ENCODE peak calls at places on chromosomes 13 and 19, in seven cellular contexts. One of them, this sample, is unnamed.

GRCh38 chr13:27728271-27728670 is 64.0 kb upstream of the GSX1 start:
- DNase-seq in EL: no peak
- DNase-seq in neural crest cell: peak
- DNase-seq in psoas muscle: no peak
- DNase-seq in cardiac fibroblast: no peak
- DNase-seq in DMS53: peak
- DNase-seq in HAP-1: peak
- DNase-seq in this sample: no peak

GRCh38 chr13:66886248-66886647 is 343.9 kb downstream of the PCDH9 start:
- DNase-seq in EL: no peak
- DNase-seq in neural crest cell: no peak
- DNase-seq in psoas muscle: no peak
- DNase-seq in cardiac fibroblast: no peak
- DNase-seq in DMS53: no peak
- DNase-seq in HAP-1: no peak
- DNase-seq in this sample: no peak

GRCh38 chr13:36919833-36920611 is at the start of gene SMAD9:
- DNase-seq in EL: peak
- DNase-seq in neural crest cell: peak
- DNase-seq in psoas muscle: peak
- DNase-seq in cardiac fibroblast: peak
- DNase-seq in DMS53: peak
- DNase-seq in HAP-1: peak
- DNase-seq in this sample: no peak

GRCh38 chr19:19568802-19569756 is 31.0 kb downstream of the CILP2 start:
- DNase-seq in EL: peak
- DNase-seq in neural crest cell: no peak
- DNase-seq in psoas muscle: no peak
- DNase-seq in cardiac fibroblast: peak
- DNase-seq in DMS53: no peak
- DNase-seq in HAP-1: no peak
- DNase-seq in this sample: peak

GRCh38 chr13:109744512-109745051 is 41.8 kb downstream of the IRS2 start:
- DNase-seq in EL: peak
- DNase-seq in neural crest cell: no peak
- DNase-seq in psoas muscle: peak
- DNase-seq in cardiac fibroblast: peak
- DNase-seq in DMS53: peak
- DNase-seq in HAP-1: no peak
- DNase-seq in this sample: peak

GRCh38 chr13:52652980-52653303 is 306 bp downstream of the SUGT1 start:
- DNase-seq in EL: no peak
- DNase-seq in neural crest cell: no peak
- DNase-seq in psoas muscle: no peak
- DNase-seq in cardiac fibroblast: no peak
- DNase-seq in DMS53: no peak
- DNase-seq in HAP-1: no peak
- DNase-seq in this sample: no peak

GRCh38 chr19:4502282-4503223 is 15.7 kb downstream of the PLIN4 start:
- DNase-seq in EL: no peak
- DNase-seq in neural crest cell: no peak
- DNase-seq in psoas muscle: no peak
- DNase-seq in cardiac fibroblast: no peak
- DNase-seq in DMS53: no peak
- DNase-seq in HAP-1: no peak
- DNase-seq in this sample: no peak

GRCh38 chr19:15154002-15154612 is 46.7 kb downstream of the NOTCH3 start:
- DNase-seq in EL: peak
- DNase-seq in neural crest cell: peak
- DNase-seq in psoas muscle: no peak
- DNase-seq in cardiac fibroblast: peak
- DNase-seq in DMS53: peak
- DNase-seq in HAP-1: peak
- DNase-seq in this sample: peak

GRCh38 chr19:50910722-50911121 is 473 bp downstream of the KLK4 start:
- DNase-seq in EL: no peak
- DNase-seq in neural crest cell: no peak
- DNase-seq in psoas muscle: no peak
- DNase-seq in cardiac fibroblast: no peak
- DNase-seq in DMS53: no peak
- DNase-seq in HAP-1: no peak
- DNase-seq in this sample: no peak

GRCh38 chr19:50922316-50922853 is 11.2 kb upstream of the KLK4 start:
- DNase-seq in EL: peak
- DNase-seq in neural crest cell: peak
- DNase-seq in psoas muscle: peak
- DNase-seq in cardiac fibroblast: peak
- DNase-seq in DMS53: peak
- DNase-seq in HAP-1: peak
- DNase-seq in this sample: peak

GRCh38 chr19:53103141-53103902 is at the start of gene ZNF160:
- DNase-seq in EL: peak
- DNase-seq in neural crest cell: peak
- DNase-seq in psoas muscle: peak
- DNase-seq in cardiac fibroblast: peak
- DNase-seq in DMS53: peak
- DNase-seq in HAP-1: peak
- DNase-seq in this sample: peak

GRCh38 chr19:48963371-48964204 is 1.5 kb upstream of the FTL start:
- DNase-seq in EL: peak
- DNase-seq in neural crest cell: peak
- DNase-seq in psoas muscle: peak
- DNase-seq in cardiac fibroblast: peak
- DNase-seq in DMS53: peak
- DNase-seq in HAP-1: peak
- DNase-seq in this sample: peak

GRCh38 chr19:11265785-11266236 is 3.5 kb upstream of the DOCK6 start:
- DNase-seq in EL: no peak
- DNase-seq in neural crest cell: no peak
- DNase-seq in psoas muscle: no peak
- DNase-seq in cardiac fibroblast: no peak
- DNase-seq in DMS53: peak
- DNase-seq in HAP-1: no peak
- DNase-seq in this sample: peak

GRCh38 chr19:3509566-3509989 is 3.5 kb downstream of the FZR1 start:
- DNase-seq in EL: peak
- DNase-seq in neural crest cell: no peak
- DNase-seq in psoas muscle: no peak
- DNase-seq in cardiac fibroblast: no peak
- DNase-seq in DMS53: no peak
- DNase-seq in HAP-1: no peak
- DNase-seq in this sample: no peak

GRCh38 chr19:6752257-6753177 is 13.0 kb downstream of the TRIP10 start:
- DNase-seq in EL: no peak
- DNase-seq in neural crest cell: no peak
- DNase-seq in psoas muscle: no peak
- DNase-seq in cardiac fibroblast: no peak
- DNase-seq in DMS53: no peak
- DNase-seq in HAP-1: peak
- DNase-seq in this sample: no peak

GRCh38 chr13:100550433-100550832 is 38.2 kb downstream of the GGACT start:
- DNase-seq in EL: peak
- DNase-seq in neural crest cell: peak
- DNase-seq in psoas muscle: peak
- DNase-seq in cardiac fibroblast: peak
- DNase-seq in DMS53: no peak
- DNase-seq in HAP-1: no peak
- DNase-seq in this sample: no peak

GRCh38 chr13:95524270-95524901 is 28.1 kb upstream of the CLDN10 start:
- DNase-seq in EL: no peak
- DNase-seq in neural crest cell: no peak
- DNase-seq in psoas muscle: no peak
- DNase-seq in cardiac fibroblast: peak
- DNase-seq in DMS53: no peak
- DNase-seq in HAP-1: no peak
- DNase-seq in this sample: no peak

GRCh38 chr13:50726164-50726563 is 117.3 kb downstream of the DLEU7 start:
- DNase-seq in EL: no peak
- DNase-seq in neural crest cell: no peak
- DNase-seq in psoas muscle: no peak
- DNase-seq in cardiac fibroblast: no peak
- DNase-seq in DMS53: no peak
- DNase-seq in HAP-1: no peak
- DNase-seq in this sample: no peak

GRCh38 chr19:29287061-29287460 is 74.1 kb upstream of the UQCRFS1 start:
- DNase-seq in EL: no peak
- DNase-seq in neural crest cell: no peak
- DNase-seq in psoas muscle: no peak
- DNase-seq in cardiac fibroblast: no peak
- DNase-seq in DMS53: no peak
- DNase-seq in HAP-1: no peak
- DNase-seq in this sample: no peak

GRCh38 chr19:49272204-49272603 is 52.8 kb downstream of the SLC6A16 start:
- DNase-seq in EL: peak
- DNase-seq in neural crest cell: no peak
- DNase-seq in psoas muscle: no peak
- DNase-seq in cardiac fibroblast: peak
- DNase-seq in DMS53: no peak
- DNase-seq in HAP-1: no peak
- DNase-seq in this sample: no peak

GRCh38 chr13:86870388-86870966 is 800.7 kb upstream of the SLITRK5 start:
- DNase-seq in EL: no peak
- DNase-seq in neural crest cell: no peak
- DNase-seq in psoas muscle: no peak
- DNase-seq in cardiac fibroblast: peak
- DNase-seq in DMS53: peak
- DNase-seq in HAP-1: no peak
- DNase-seq in this sample: no peak

GRCh38 chr19:17881701-17882100 is 10.0 kb downstream of the SLC5A5 start:
- DNase-seq in EL: no peak
- DNase-seq in neural crest cell: no peak
- DNase-seq in psoas muscle: no peak
- DNase-seq in cardiac fibroblast: no peak
- DNase-seq in DMS53: no peak
- DNase-seq in HAP-1: no peak
- DNase-seq in this sample: no peak

GRCh38 chr13:110329258-110329657 is 22.2 kb downstream of the COL4A2 start:
- DNase-seq in EL: no peak
- DNase-seq in neural crest cell: no peak
- DNase-seq in psoas muscle: no peak
- DNase-seq in cardiac fibroblast: no peak
- DNase-seq in DMS53: no peak
- DNase-seq in HAP-1: no peak
- DNase-seq in this sample: no peak

GRCh38 chr19:14762111-14762510 is 16.2 kb downstream of the ADGRE2 start:
- DNase-seq in EL: no peak
- DNase-seq in neural crest cell: no peak
- DNase-seq in psoas muscle: no peak
- DNase-seq in cardiac fibroblast: no peak
- DNase-seq in DMS53: no peak
- DNase-seq in HAP-1: no peak
- DNase-seq in this sample: no peak

GRCh38 chr19:33446156-33446917 is 72.8 kb downstream of the CEBPG start:
- DNase-seq in EL: no peak
- DNase-seq in neural crest cell: no peak
- DNase-seq in psoas muscle: no peak
- DNase-seq in cardiac fibroblast: no peak
- DNase-seq in DMS53: no peak
- DNase-seq in HAP-1: no peak
- DNase-seq in this sample: no peak

GRCh38 chr13:104057851-104058250 is 991.6 kb upstream of the SLC10A2 start:
- DNase-seq in EL: no peak
- DNase-seq in neural crest cell: no peak
- DNase-seq in psoas muscle: no peak
- DNase-seq in cardiac fibroblast: no peak
- DNase-seq in DMS53: no peak
- DNase-seq in HAP-1: no peak
- DNase-seq in this sample: no peak

GRCh38 chr19:19137556-19138109 is 645 bp downstream of the TMEM161A start:
- DNase-seq in EL: peak
- DNase-seq in neural crest cell: no peak
- DNase-seq in psoas muscle: no peak
- DNase-seq in cardiac fibroblast: peak
- DNase-seq in DMS53: no peak
- DNase-seq in HAP-1: peak
- DNase-seq in this sample: no peak

This sample was measured in PC-9.